ENCODE peak calls at places on chromosomes 12 and 14, in eight cellular contexts. F is ascending aorta, S is tibial nerve, M is breast epithelium, E is mucosa of descending colon, N is lower leg skin, W is right lobe of liver, C is astrocyte of the cerebellum. A is an unnamed sample.

GRCh38 chr14:34325493-34325892 is 136.5 kb downstream of the SPTSSA start:
- DNase-seq in C (no peak), F (no peak), M (no peak), W (no peak), S (no peak), E (no peak), N (no peak), A (no peak)

GRCh38 chr14:105938055-105938863 is 411.9 kb downstream of the TMEM121 start:
- DNase-seq in S (no peak), W (no peak), E (no peak), M (peak), N (no peak), C (no peak), F (no peak), A (no peak)

GRCh38 chr12:110159671-110160245 is 35.6 kb downstream of the IFT81 start:
- DNase-seq in M (no peak), C (no peak), S (no peak), W (no peak), N (no peak), F (no peak), E (no peak), A (no peak)

GRCh38 chr12:75482636-75483035 is 2.1 kb downstream of the GLIPR1 start:
- DNase-seq in W (no peak), F (no peak), S (no peak), N (no peak), C (no peak), E (no peak), M (no peak), A (no peak)

GRCh38 chr14:47044841-47045240 is 393.3 kb upstream of the RPL10L start:
- DNase-seq in E (no peak), F (no peak), S (no peak), M (no peak), W (no peak), N (no peak), C (no peak), A (no peak)

GRCh38 chr12:50014342-50014741 is 11.0 kb downstream of the RACGAP1 start:
- DNase-seq in E (no peak), M (no peak), F (no peak), W (no peak), N (no peak), C (no peak), S (no peak), A (no peak)

GRCh38 chr12:126198966-126199692 is 1133.9 kb downstream of the AACS start:
- DNase-seq in M (no peak), N (no peak), F (no peak), E (no peak), C (no peak), W (peak), S (no peak), A (no peak)

GRCh38 chr12:57481671-57482070 is 2.0 kb upstream of the ARHGAP9 start:
- DNase-seq in F (no peak), M (no peak), C (no peak), S (no peak), W (no peak), E (no peak), N (no peak), A (no peak)

GRCh38 chr12:64010069-64010686 is 165.7 kb downstream of the SRGAP1 start:
- DNase-seq in F (no peak), C (peak), S (no peak), N (no peak), M (no peak), W (no peak), E (no peak), A (no peak)

GRCh38 chr14:100910888-100911664 is 7.6 kb upstream of the RTL1 start:
- DNase-seq in S (no peak), F (no peak), C (no peak), W (no peak), M (no peak), N (no peak), E (no peak), A (no peak)

GRCh38 chr12:127670796-127671195 is 596.2 kb upstream of the TMEM132C start:
- DNase-seq in C (no peak), F (no peak), S (no peak), N (no peak), M (no peak), E (no peak), W (no peak), A (no peak)

GRCh38 chr12:122872815-122873361 is 23.0 kb downstream of the VPS37B start:
- DNase-seq in E (peak), M (no peak), S (no peak), C (no peak), N (no peak), F (peak), W (no peak), A (no peak)

GRCh38 chr12:124633269-124633953 is 66.0 kb upstream of the NCOR2 start:
- DNase-seq in N (no peak), F (no peak), E (no peak), M (no peak), S (no peak), W (no peak), C (no peak), A (no peak)

GRCh38 chr14:66405158-66405557 is 81.0 kb upstream of the CCDC196 start:
- DNase-seq in E (no peak), F (no peak), S (no peak), N (no peak), M (no peak), W (no peak), C (no peak), A (no peak)

GRCh38 chr12:72264548-72265175 is 7.5 kb upstream of the TRHDE start:
- DNase-seq in W (no peak), S (no peak), M (no peak), C (no peak), E (no peak), F (no peak), N (no peak), A (no peak)

GRCh38 chr12:108260039-108260438 is 79.1 kb downstream of the CMKLR1 start:
- DNase-seq in W (no peak), S (no peak), E (no peak), M (no peak), F (no peak), N (no peak), C (no peak), A (no peak)

GRCh38 chr12:93430280-93430679 is 11.5 kb downstream of the UBE2N start:
- DNase-seq in W (no peak), S (no peak), N (no peak), C (no peak), F (no peak), E (no peak), M (no peak), A (no peak)

GRCh38 chr14:22850944-22851790 is 14.8 kb downstream of the MMP14 start:
- DNase-seq in E (peak), C (peak), F (peak), S (peak), N (peak), W (peak), M (peak), A (peak)

GRCh38 chr14:99602054-99602787 is 1.8 kb downstream of the CCDC85C start:
- DNase-seq in W (peak), M (no peak), S (no peak), C (no peak), N (no peak), F (no peak), E (peak), A (no peak)

GRCh38 chr12:24850486-24850885 is 98.4 kb downstream of the BCAT1 start:
- DNase-seq in E (no peak), C (no peak), S (no peak), M (no peak), W (no peak), N (no peak), F (no peak), A (no peak)

DNA sequence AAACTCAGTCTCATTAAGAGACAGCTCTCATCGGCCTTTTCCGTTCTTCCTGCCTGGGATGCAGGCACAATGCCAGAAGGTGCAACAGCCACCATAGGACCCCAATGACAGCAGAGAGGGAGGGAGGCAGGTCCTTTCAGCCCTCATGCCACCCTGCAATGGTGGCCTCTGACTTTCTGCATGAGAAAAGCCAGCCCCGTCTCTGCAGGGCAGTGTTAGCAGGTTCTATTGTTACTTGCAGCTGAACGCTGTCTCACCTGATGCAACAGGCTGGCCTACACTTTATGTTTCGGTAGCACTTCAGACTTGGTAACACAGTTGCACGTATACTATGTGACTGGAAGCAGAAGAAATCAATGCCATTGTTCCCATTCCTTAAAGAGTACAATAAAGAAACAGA is 102.3 kb downstream of the RIMBP2 start:
- DNase-seq in M (no peak), W (no peak), S (no peak), F (no peak), N (no peak), C (no peak), E (no peak), A (no peak)
- TF ChIP-seq CTCF in M (no peak), W (no peak), S (no peak), F (no peak), N (no peak), C (no peak), E (no peak), A (no peak)

GRCh38 chr12:48995061-48995879 is 3.9 kb downstream of the DDN start:
- DNase-seq in C (peak), N (peak), E (peak), S (peak), M (peak), F (peak), W (peak), A (no peak)
- H3K4me3 ChIP-seq in C (no peak), N (no peak), E (no peak), S (peak), M (peak), F (peak), W (no peak), A (peak)

GRCh38 chr14:90617942-90618341 is 198.3 kb downstream of the TTC7B start:
- DNase-seq in M (no peak), E (no peak), W (no peak), S (no peak), F (peak), C (no peak), N (no peak), A (no peak)

GRCh38 chr14:90620540-90621204 is 195.6 kb downstream of the TTC7B start:
- DNase-seq in M (no peak), W (no peak), F (peak), E (no peak), C (no peak), N (no peak), S (no peak), A (no peak)

GRCh38 chr14:90621205-90621600 is 195.0 kb downstream of the TTC7B start:
- DNase-seq in E (no peak), W (no peak), M (no peak), F (peak), S (no peak), C (no peak), N (no peak), A (no peak)

GRCh38 chr14:90616881-90617280 is 199.3 kb downstream of the TTC7B start:
- DNase-seq in E (no peak), S (no peak), M (no peak), N (no peak), F (no peak), C (no peak), W (no peak), A (no peak)

DNA sequence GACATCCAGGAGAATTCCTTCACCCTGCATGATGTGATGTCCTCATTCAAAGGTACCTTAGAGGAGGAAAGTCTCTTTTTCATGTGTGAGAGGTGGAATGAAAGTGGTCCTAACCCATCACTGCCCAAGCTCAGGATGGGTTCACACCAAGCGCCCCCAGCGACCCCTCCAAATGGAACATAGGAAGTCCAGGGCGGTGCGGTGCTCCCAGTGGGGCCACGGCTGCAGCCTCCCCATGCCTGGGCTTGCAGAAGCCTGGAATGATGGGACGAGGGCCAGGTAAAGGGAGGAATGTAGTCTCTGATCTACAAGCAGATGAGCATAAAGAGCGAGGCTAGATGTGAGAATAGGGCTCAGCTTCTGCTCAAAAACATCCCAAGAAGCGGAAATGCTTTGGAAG is 196.3 kb downstream of the TTC7B start:
- DNase-seq in N (no peak), E (no peak), C (no peak), M (no peak), W (no peak), F (peak), S (no peak), A (no peak)
- TF ChIP-seq CTCF in N (no peak), E (no peak), C (no peak), M (no peak), W (no peak), F (no peak), S (no peak), A (no peak)

DNA sequence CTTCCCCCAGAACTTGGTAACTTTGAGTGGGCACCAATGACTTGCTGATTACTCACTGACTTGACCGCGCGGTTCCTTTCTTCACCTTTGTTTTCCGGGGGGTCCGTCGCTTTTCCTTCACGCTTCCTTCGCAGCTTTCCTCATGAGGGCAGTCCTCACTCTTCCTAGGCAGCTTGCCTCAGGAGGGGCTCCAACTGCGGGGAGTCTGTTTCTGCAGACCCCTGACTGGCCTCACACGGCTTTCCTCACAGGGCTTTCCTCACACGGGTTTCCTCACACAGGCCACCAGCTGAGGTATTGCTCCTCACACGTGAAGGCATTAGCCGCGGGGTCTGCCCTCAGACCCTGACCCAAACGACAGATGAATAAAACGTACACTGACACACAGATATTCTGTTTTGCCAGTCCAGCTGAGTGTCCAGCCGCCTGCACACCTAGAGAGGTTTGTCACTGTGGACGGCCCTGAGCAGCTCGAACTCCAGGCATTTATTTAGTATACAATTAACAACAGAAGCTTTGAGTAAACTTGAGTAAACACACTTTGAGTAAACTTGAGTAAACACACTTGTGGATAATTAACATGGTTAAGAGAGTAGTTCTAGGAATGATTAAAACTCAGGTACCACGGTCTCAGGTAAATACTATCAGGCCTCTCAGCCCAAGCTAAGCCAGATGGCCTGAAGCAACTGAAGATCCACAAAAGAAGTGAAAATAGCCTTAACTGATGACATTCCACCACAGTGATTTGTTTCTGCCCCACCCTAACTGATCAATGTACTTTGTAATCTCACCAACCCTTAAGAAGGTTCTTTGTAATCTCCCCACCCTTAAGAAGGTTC is 16.1 kb upstream of the LYZ start:
- DNase-seq in M (no peak), W (no peak), C (no peak), E (peak), N (no peak), F (no peak), S (no peak), A (no peak)
- H3K4me3 ChIP-seq in M (peak), W (peak), C (no peak), E (peak), N (no peak), F (peak), S (peak), A (no peak)

GRCh38 chr12:120236124-120236398 is 29.5 kb downstream of the PXN start:
- DNase-seq in S (no peak), N (no peak), W (no peak), C (no peak), M (no peak), F (no peak), E (no peak), A (no peak)

GRCh38 chr12:120234643-120235368 is 30.7 kb downstream of the PXN start:
- DNase-seq in M (peak), C (peak), F (peak), E (peak), W (peak), N (peak), S (peak), A (peak)

GRCh38 chr12:120238224-120238616 is 27.3 kb downstream of the PXN start:
- DNase-seq in C (no peak), M (no peak), S (no peak), F (no peak), E (no peak), W (no peak), N (no peak), A (no peak)

GRCh38 chr12:120238839-120239445 is 26.6 kb downstream of the PXN start:
- DNase-seq in E (no peak), M (no peak), C (no peak), S (no peak), N (no peak), F (no peak), W (no peak), A (no peak)

GRCh38 chr12:120235369-120236123 is 30.0 kb downstream of the PXN start:
- DNase-seq in N (no peak), E (no peak), F (no peak), C (no peak), W (no peak), M (no peak), S (no peak), A (no peak)
- TF ChIP-seq CTCF in N (no peak), E (no peak), F (no peak), C (peak), W (no peak), M (no peak), S (no peak), A (peak)